ENCODE peak calls at places on chromosomes 2 and 18, in five cellular contexts. J is GM20000, I is pancreas, H is epithelial cell of esophagus, O is Peyer's patch. D is an unnamed sample.

GRCh38 chr18:79877163-79878091 is 74.0 kb downstream of the SLC66A2 start:
- DNase-seq in J (no peak), I (no peak), H (no peak), O (no peak), D (no peak)

GRCh38 chr2:26616032-26616863 is 24.9 kb downstream of the CIB4 start:
- DNase-seq in J (no peak), I (no peak), H (no peak), O (peak; percentile 38), D (no peak)

GRCh38 chr2:54657664-54658083 is 65.8 kb upstream of the EML6 start:
- DNase-seq in J (peak; percentile 29), I (peak; percentile 71), H (peak; percentile 53), O (peak; percentile 81), D (no peak)

GRCh38 chr2:56347881-56348280 is 164.1 kb downstream of the CCDC85A start:
- DNase-seq in J (no peak), I (no peak), H (no peak), O (no peak), D (no peak)

GRCh38 chr18:79553154-79553553 is 126.4 kb upstream of the CTDP1 start:
- DNase-seq in J (no peak), I (no peak), H (no peak), O (peak; percentile 39), D (no peak)

GRCh38 chr18:54774423-54774822 is 53.9 kb upstream of the RAB27B start:
- DNase-seq in J (no peak), I (no peak), H (no peak), O (no peak), D (no peak)

GRCh38 chr2:189116984-189117383 is 62.6 kb downstream of the COL5A2 start:
- DNase-seq in J (no peak), I (no peak), H (no peak), O (no peak), D (no peak)

GRCh38 chr2:95057535-95058453 is 32.3 kb downstream of the MAL start:
- DNase-seq in J (no peak), I (no peak), H (no peak), O (peak; percentile 19), D (no peak)

GRCh38 chr2:28004086-28004485 is 113.6 kb downstream of the BABAM2 start:
- DNase-seq in J (no peak), I (no peak), H (peak; percentile 76), O (no peak), D (no peak)

GRCh38 chr2:74739733-74740241 is 85.7 kb downstream of the SEMA4F start:
- DNase-seq in J (no peak), I (no peak), H (no peak), O (no peak), D (no peak)

DNA sequence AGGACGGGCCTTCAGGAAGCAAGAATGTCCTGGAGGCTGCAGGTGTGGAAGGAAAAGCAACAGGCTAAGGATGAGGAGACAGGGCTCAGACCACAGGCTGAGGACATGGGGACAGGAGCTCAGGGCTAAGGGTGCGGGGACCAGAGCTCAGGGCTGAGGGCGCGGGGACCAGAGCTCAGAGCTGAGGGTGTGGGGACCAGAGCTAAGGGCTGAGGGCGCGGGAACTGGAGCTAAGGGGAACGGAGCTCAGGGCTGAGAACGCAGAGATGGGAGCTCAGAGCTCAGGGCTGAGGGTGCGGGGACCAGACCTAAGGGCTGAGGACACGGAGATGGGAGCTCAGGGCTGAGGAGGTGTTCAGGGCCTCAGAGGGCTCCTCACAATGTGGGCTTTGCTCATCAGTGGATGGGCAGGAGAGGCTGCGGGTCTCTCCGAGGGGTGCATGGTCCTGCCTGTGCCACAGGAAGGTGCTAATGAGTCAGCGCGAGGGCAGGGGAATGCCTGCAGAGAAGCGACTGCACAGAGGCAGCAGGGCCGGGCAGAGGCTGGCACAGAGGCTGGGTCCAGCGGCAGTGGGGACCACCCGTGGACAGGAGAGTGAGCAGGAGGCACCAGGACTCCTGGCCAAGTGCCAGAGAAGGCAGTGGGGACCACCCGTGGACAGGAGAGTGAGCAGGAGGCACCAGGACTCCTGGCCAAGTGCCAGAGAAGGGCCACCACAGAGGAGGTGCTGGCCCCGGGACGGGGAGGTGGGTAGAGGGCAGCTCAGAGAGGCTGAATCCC is 271.7 kb downstream of the TWIST2 start:
- DNase-seq in J (no peak), I (no peak), H (no peak), O (no peak), D (no peak)
- TF ChIP-seq CTCF in J (no peak), I (no peak), H (no peak), O (no peak), D (no peak)

GRCh38 chr2:155223781-155224406 is 525.4 kb downstream of the KCNJ3 start:
- DNase-seq in J (peak; percentile 11), I (no peak), H (peak; percentile 20), O (no peak), D (no peak)
- TF ChIP-seq CTCF in J (no peak), I (peak; percentile 29), H (peak; percentile 9), O (no peak), D (no peak)

GRCh38 chr18:48441405-48441881 is 32.3 kb upstream of the ZBTB7C start:
- DNase-seq in J (no peak), I (no peak), H (no peak), O (no peak), D (no peak)

GRCh38 chr18:48440924-48441323 is 31.7 kb upstream of the ZBTB7C start:
- DNase-seq in J (no peak), I (no peak), H (no peak), O (no peak), D (no peak)

GRCh38 chr18:48446582-48447225 is 37.5 kb upstream of the ZBTB7C start:
- DNase-seq in J (peak; percentile 63), I (peak; percentile 86), H (peak; percentile 81), O (peak; percentile 91), D (peak; percentile 31)

GRCh38 chr18:48442761-48443160 is 33.6 kb upstream of the ZBTB7C start:
- DNase-seq in J (no peak), I (no peak), H (peak; percentile 70), O (no peak), D (no peak)

DNA sequence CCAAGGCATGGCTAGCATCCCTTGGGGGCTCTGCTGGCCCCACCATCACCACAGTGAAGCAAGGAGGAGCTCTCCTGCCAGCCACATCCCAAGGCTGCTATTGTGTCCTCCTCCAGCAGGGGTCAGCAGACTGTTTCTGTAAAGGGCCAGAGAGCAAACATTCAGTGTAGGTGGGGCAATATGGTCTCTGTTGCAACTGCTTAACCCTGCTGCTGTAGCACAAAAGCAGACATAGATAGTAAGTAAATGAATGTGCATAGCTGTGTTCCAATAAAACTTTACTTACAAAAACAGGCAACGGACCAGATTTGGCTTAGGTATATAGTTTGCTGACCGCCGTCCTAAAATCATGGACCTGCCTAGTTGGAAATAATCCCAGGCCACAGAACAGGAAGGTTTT is 36.4 kb upstream of the ZBTB7C start:
- DNase-seq in J (peak; percentile 48), I (peak; percentile 79), H (peak; percentile 90), O (peak; percentile 91), D (peak; percentile 41)
- TF ChIP-seq CTCF in J (peak; percentile 77), I (peak; percentile 85), H (peak; percentile 99), O (peak; percentile 47), D (no peak)

DNA sequence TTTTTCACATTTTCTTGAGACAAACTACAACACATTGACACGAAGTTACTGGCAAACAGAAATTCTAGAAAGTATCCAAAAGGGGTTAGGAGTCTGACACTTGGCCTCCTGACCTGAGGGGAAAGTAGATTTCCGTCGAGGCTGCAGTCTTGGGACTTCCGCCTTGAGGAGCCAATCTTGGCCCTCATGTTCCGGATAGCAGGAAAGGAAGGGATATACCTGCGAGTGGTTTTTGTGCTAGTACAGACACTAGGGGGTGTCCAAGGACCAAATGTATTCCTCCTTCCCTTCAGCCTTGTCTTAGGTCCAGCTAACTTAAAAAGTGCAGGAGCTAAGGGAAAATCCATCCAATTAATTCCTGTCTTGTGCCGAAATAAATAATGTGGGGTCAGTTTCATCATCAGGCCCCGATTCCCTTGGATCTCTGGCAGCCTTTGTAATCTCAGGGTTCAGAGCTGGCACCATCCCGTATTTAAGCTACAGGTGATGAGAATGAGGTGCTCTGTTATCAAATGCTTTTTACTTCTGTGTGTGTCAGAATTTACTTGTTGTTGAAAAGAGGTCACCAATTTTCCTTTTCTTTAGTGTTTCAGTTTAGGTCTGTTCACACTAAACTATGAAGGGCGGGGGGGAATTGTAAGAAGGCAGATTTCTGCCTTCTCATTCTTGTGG is 330.2 kb upstream of the FANCL start:
- DNase-seq in J (peak; percentile 38), I (peak; percentile 58), H (peak; percentile 87), O (peak; percentile 46), D (no peak)
- TF ChIP-seq CTCF in J (peak; percentile 56), I (peak; percentile 53), H (peak; percentile 86), O (peak; percentile 10), D (no peak)